ENCODE peak calls at places on chromosomes 2 and 18, in nine cellular contexts. K is PC-3, C is tibial nerve, B is left lung, W is neural progenitor cell, H is SK-N-SH, Y is prostate gland, S is adrenal gland, T is kidney. Q is an unnamed sample. For H3K4me1, the result is how much of the 10 kb centered on the place peaks cover.

GRCh38 chr2:143083636-143084035 is 45.6 kb upstream of the ARHGAP15 start:
- DNase-seq in K (peak), C (no peak), B (no peak), W (no peak), H (no peak), Y (no peak), S (no peak), T (no peak), Q (peak)

GRCh38 chr2:240624950-240625621 is at the start of gene GPR35:
- DNase-seq in K (no peak), C (no peak), B (peak), W (no peak), H (no peak), Y (no peak), S (no peak), T (peak), Q (peak)

GRCh38 chr2:160205511-160205910 is 5.4 kb upstream of the ITGB6 start:
- DNase-seq in K (peak), C (no peak), B (peak), W (no peak), H (no peak), Y (peak), S (peak), T (peak), Q (peak)

GRCh38 chr18:45642238-45642637 is 27.0 kb downstream of the SLC14A2 start:
- DNase-seq in K (no peak), C (peak), B (no peak), W (no peak), H (no peak), Y (no peak), S (no peak), T (no peak), Q (no peak)

GRCh38 chr2:173553589-173553988 is 198.9 kb downstream of the CDCA7 start:
- DNase-seq in K (peak), C (no peak), B (no peak), W (no peak), H (no peak), Y (no peak), S (no peak), T (no peak), Q (peak)

GRCh38 chr2:27741673-27742072 is 29.8 kb upstream of the MRPL33 start:
- DNase-seq in K (no peak), C (no peak), B (no peak), W (no peak), H (no peak), Y (no peak), S (no peak), T (no peak), Q (no peak)

GRCh38 chr2:100789361-100789760 is 30.6 kb upstream of the NPAS2 start:
- DNase-seq in K (no peak), C (no peak), B (no peak), W (no peak), H (no peak), Y (no peak), S (no peak), T (no peak), Q (no peak)

GRCh38 chr18:24656044-24656443 is 195.6 kb downstream of the HRH4 start:
- DNase-seq in K (no peak), C (no peak), B (no peak), W (peak), H (no peak), Y (no peak), S (no peak), T (no peak), Q (no peak)

GRCh38 chr18:80158365-80158764 is 49.3 kb downstream of the ADNP2 start:
- DNase-seq in K (no peak), C (no peak), B (no peak), W (no peak), H (no peak), Y (no peak), S (no peak), T (no peak), Q (no peak)

GRCh38 chr18:80157708-80158343 is 48.8 kb downstream of the ADNP2 start:
- DNase-seq in K (peak), C (peak), B (peak), W (peak), H (peak), Y (peak), S (peak), T (no peak), Q (peak)

GRCh38 chr18:80163183-80163582 is 54.1 kb downstream of the ADNP2 start:
- DNase-seq in K (no peak), C (no peak), B (no peak), W (no peak), H (no peak), Y (no peak), S (no peak), T (no peak), Q (no peak)

GRCh38 chr18:80159713-80160636 is 50.9 kb downstream of the ADNP2 start:
- DNase-seq in K (no peak), C (no peak), B (no peak), W (no peak), H (no peak), Y (no peak), S (peak), T (no peak), Q (no peak)

DNA sequence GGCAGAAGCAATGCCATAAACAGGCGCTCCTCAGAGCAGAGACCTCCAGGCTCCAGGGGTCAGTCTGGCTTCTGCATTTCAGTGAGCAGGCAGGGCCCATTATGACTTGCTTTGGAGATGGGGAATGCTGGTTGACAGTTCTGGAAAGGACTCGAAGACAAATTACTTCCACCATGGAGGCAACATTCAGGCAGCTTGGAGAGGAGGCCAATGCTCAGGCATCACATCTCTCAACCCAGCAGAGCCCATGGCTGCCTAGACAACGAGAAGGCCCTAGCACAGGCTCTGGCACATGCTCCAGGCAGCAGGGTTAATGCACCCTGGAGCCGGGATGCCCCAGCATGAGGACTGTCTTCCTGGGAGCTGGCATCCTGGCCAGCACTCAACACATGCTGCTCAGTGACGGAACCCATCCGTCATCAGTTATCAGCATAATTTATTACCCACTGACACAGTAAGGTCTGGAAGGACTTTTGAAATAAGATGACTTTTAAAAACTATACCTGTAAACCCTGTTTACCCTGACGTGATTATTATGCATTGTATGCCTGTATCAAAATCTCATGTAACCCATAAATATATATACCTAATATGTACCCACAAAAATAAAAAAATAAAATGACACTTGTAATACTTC is 52.8 kb downstream of the ADNP2 start:
- DNase-seq in K (no peak), C (no peak), B (no peak), W (no peak), H (no peak), Y (no peak), S (no peak), T (no peak), Q (no peak)
- H3K27ac ChIP-seq in K (no peak), C (no peak), B (no peak), W (no peak), H (no peak), Y (no peak), S (no peak), T (no peak), Q (no peak)

GRCh38 chr18:55511277-55511676 is 76.7 kb downstream of the TCF4 start:
- DNase-seq in K (no peak), C (no peak), B (no peak), W (no peak), H (no peak), Y (no peak), S (no peak), T (no peak), Q (no peak)
- H3K4me1 ChIP-seq in K (under half), C (under half), B (under half), W (under half), H (under half), Y (under half), S (under half), T (under half), Q (under half)

GRCh38 chr2:10139536-10139935 is 17.0 kb downstream of the RRM2 start:
- DNase-seq in K (no peak), C (no peak), B (no peak), W (no peak), H (no peak), Y (no peak), S (no peak), T (no peak), Q (no peak)

GRCh38 chr2:10141736-10142639 is 19.4 kb downstream of the RRM2 start:
- DNase-seq in K (peak), C (no peak), B (no peak), W (peak), H (peak), Y (peak), S (peak), T (no peak), Q (no peak)

GRCh38 chr2:10142640-10142965 is 20.1 kb downstream of the RRM2 start:
- DNase-seq in K (no peak), C (no peak), B (no peak), W (no peak), H (no peak), Y (no peak), S (no peak), T (no peak), Q (no peak)

GRCh38 chr2:10137053-10137843 is 14.7 kb downstream of the RRM2 start:
- DNase-seq in K (no peak), C (no peak), B (no peak), W (no peak), H (no peak), Y (no peak), S (no peak), T (no peak), Q (no peak)

GRCh38 chr2:10140841-10141610 is 18.5 kb downstream of the RRM2 start:
- DNase-seq in K (no peak), C (no peak), B (no peak), W (no peak), H (no peak), Y (no peak), S (no peak), T (no peak), Q (no peak)
- TF ChIP-seq CTCF in K (peak), C (no peak), B (no peak), W (no peak), H (peak), Y (no peak), S (no peak), T (no peak), Q (no peak)

GRCh38 chr2:118145806-118146205 is 57.5 kb downstream of the INSIG2 start:
- DNase-seq in K (no peak), C (no peak), B (no peak), W (no peak), H (no peak), Y (no peak), S (no peak), T (no peak), Q (no peak)
- H3K27ac ChIP-seq in K (peak), C (no peak), B (no peak), W (no peak), H (no peak), Y (no peak), S (no peak), T (no peak), Q (no peak)

GRCh38 chr2:214126135-214126534 is 284.7 kb upstream of the VWC2L start:
- DNase-seq in K (peak), C (no peak), B (no peak), W (no peak), H (no peak), Y (no peak), S (no peak), T (no peak), Q (peak)

GRCh38 chr2:214130115-214130514 is 280.7 kb upstream of the VWC2L start:
- DNase-seq in K (no peak), C (no peak), B (no peak), W (no peak), H (no peak), Y (no peak), S (no peak), T (no peak), Q (no peak)

GRCh38 chr2:214128040-214128439 is 282.8 kb upstream of the VWC2L start:
- DNase-seq in K (no peak), C (no peak), B (no peak), W (no peak), H (no peak), Y (no peak), S (no peak), T (no peak), Q (no peak)

DNA sequence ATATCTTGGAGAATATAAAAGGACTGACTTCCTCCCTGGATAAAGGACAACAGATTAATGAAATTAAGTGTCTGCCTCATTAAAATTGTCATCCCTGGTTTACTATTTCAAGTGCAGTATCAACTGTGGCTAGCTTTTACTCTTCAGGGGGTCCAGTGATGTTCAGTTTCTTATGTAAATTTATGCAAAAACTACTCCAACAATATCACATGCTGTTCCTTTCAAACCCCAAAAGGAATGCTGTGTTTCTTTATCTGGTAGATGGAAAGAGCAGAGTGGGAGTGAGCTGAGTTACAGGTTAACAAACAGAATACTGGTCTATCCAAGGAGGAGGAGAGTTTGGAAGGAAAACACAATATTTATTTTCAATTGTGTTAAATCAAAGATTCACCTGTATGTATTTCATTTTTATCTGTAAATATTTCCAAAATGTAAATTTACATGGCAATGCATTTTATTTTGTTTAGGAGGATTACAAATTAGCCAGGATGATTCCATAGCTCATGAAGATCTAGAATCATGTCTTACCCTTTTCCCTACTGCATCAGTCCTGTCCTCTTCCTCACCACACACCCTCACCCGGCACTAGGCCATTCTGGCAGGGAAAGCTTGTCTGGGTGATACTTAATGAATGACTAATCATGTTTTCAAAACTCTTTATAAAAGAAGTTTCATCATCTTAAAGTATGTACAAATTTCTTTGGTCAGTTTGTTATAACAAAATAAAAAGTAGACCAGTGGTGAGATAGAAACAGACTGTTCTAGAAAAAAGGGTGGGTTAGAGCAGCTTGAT is 283.5 kb upstream of the VWC2L start:
- DNase-seq in K (peak), C (peak), B (no peak), W (peak), H (no peak), Y (no peak), S (no peak), T (no peak), Q (peak)
- H3K4me1 ChIP-seq in K (under half), C (under half), B (under half), W (under half), H (under half), Y (under half), S (under half), T (under half), Q (under half)

GRCh38 chr2:101872480-101872879 is 119.3 kb upstream of the IL1R2 start:
- DNase-seq in K (no peak), C (no peak), B (no peak), W (no peak), H (no peak), Y (no peak), S (no peak), T (no peak), Q (peak)

GRCh38 chr2:101871480-101871879 is 120.3 kb upstream of the IL1R2 start:
- DNase-seq in K (no peak), C (no peak), B (no peak), W (no peak), H (no peak), Y (no peak), S (no peak), T (no peak), Q (no peak)

GRCh38 chr2:101874069-101874468 is 117.7 kb upstream of the IL1R2 start:
- DNase-seq in K (no peak), C (no peak), B (no peak), W (no peak), H (no peak), Y (no peak), S (no peak), T (no peak), Q (no peak)

GRCh38 chr2:101870444-101870843 is 121.3 kb upstream of the IL1R2 start:
- DNase-seq in K (no peak), C (no peak), B (no peak), W (no peak), H (no peak), Y (no peak), S (no peak), T (no peak), Q (no peak)

DNA sequence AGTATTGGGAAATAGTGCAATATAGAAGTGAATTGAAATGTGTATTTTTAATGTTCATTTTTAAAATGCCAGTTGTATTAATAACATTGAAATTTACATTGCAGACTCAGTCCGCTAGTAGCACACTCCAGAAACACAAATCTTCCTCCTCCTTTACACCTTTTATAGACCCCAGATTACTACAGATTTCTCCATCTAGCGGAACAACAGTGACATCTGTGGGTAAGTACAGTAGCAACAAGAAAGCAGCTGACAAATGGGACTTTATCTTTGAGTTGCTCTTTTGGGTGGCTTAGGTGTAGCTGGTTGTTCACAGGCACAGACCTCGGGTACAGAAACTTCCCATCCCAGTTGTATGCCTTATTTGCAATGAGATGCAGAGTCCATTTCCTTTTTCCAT is 118.2 kb upstream of the IL1R2 start:
- DNase-seq in K (peak), C (no peak), B (no peak), W (no peak), H (peak), Y (no peak), S (no peak), T (no peak), Q (no peak)
- TF ChIP-seq CTCF in K (peak), C (no peak), B (no peak), W (peak), H (peak), Y (peak), S (no peak), T (peak), Q (peak)

DNA sequence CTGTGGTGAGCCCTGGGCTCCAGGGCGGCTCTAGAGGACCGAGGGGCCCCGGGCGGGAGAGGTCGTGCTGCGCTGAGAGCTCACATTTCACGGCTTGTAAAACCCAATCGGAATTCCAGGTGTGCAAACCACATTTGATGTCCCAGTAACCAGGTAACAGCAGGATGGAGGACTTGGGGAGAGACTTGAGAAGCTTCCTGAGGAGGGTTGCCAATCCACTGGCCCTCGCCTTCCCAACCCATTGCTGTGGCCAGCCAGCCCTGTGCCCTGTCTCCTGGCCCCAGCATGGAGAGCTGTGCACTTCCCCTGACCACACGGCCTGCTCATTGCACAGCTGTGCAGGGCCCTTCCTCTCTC is 39.5 kb downstream of the ASB1 start:
- DNase-seq in K (peak), C (no peak), B (no peak), W (no peak), H (no peak), Y (no peak), S (no peak), T (no peak), Q (no peak)
- H3K27ac ChIP-seq in K (no peak), C (no peak), B (no peak), W (no peak), H (no peak), Y (no peak), S (no peak), T (no peak), Q (no peak)

Q was measured in astrocyte.